ENCODE peak calls at places on chromosomes 2 and 18, in five cellular contexts. One of them, this sample, is unnamed.

GRCh38 chr2:119025013-119025412 is 83.0 kb downstream of the MARCO start:
- DNase-seq in NCI-H774: no peak
- DNase-seq in endothelial cell: no peak
- DNase-seq in NCI-H2081: no peak
- DNase-seq in NCI-H1092 treated with DMSO at 0.1 percent for 48 hours: no peak
- DNase-seq in this sample: no peak

GRCh38 chr18:78698914-78699313 is 280.7 kb upstream of the SALL3 start:
- DNase-seq in NCI-H1092 treated with DMSO at 0.1 percent for 48 hours: no peak
- DNase-seq in NCI-H774: no peak
- DNase-seq in endothelial cell: no peak
- DNase-seq in NCI-H2081: no peak
- DNase-seq in this sample: no peak

GRCh38 chr2:159855153-159856140 is 57.4 kb upstream of the CD302 start:
- DNase-seq in endothelial cell: no peak
- DNase-seq in NCI-H1092 treated with DMSO at 0.1 percent for 48 hours: no peak
- DNase-seq in NCI-H774: no peak
- DNase-seq in NCI-H2081: no peak
- DNase-seq in this sample: peak; percentile 43

GRCh38 chr2:105540642-105541041 is 141.8 kb upstream of the FHL2 start:
- DNase-seq in NCI-H774: no peak
- DNase-seq in endothelial cell: no peak
- DNase-seq in NCI-H1092 treated with DMSO at 0.1 percent for 48 hours: no peak
- DNase-seq in NCI-H2081: no peak
- DNase-seq in this sample: no peak

GRCh38 chr2:42101641-42102605 is 54.1 kb downstream of the PKDCC start:
- DNase-seq in NCI-H1092 treated with DMSO at 0.1 percent for 48 hours: no peak
- DNase-seq in NCI-H2081: no peak
- DNase-seq in NCI-H774: no peak
- DNase-seq in endothelial cell: peak; percentile 32
- DNase-seq in this sample: no peak

GRCh38 chr2:43737855-43738254 is 36.0 kb upstream of the DYNC2LI1 start:
- DNase-seq in NCI-H1092 treated with DMSO at 0.1 percent for 48 hours: no peak
- DNase-seq in NCI-H2081: no peak
- DNase-seq in NCI-H774: no peak
- DNase-seq in endothelial cell: no peak
- DNase-seq in this sample: no peak

GRCh38 chr2:150889141-150889540 is 372.5 kb downstream of the RBM43 start:
- DNase-seq in NCI-H774: no peak
- DNase-seq in endothelial cell: no peak
- DNase-seq in NCI-H2081: no peak
- DNase-seq in NCI-H1092 treated with DMSO at 0.1 percent for 48 hours: no peak
- DNase-seq in this sample: no peak

GRCh38 chr2:61249521-61250071 is 87.6 kb downstream of the C2orf74 start:
- DNase-seq in NCI-H2081: no peak
- DNase-seq in NCI-H774: no peak
- DNase-seq in NCI-H1092 treated with DMSO at 0.1 percent for 48 hours: no peak
- DNase-seq in endothelial cell: no peak
- DNase-seq in this sample: no peak

GRCh38 chr2:55733335-55733734 is 39.7 kb upstream of the PNPT1 start:
- DNase-seq in NCI-H1092 treated with DMSO at 0.1 percent for 48 hours: no peak
- DNase-seq in NCI-H774: no peak
- DNase-seq in endothelial cell: no peak
- DNase-seq in NCI-H2081: no peak
- DNase-seq in this sample: no peak

GRCh38 chr2:59888015-59888414 is 665.4 kb downstream of the BCL11A start:
- DNase-seq in NCI-H2081: peak; percentile 28
- DNase-seq in NCI-H1092 treated with DMSO at 0.1 percent for 48 hours: peak; percentile 43
- DNase-seq in endothelial cell: peak; percentile 8
- DNase-seq in NCI-H774: no peak
- DNase-seq in this sample: no peak

GRCh38 chr18:72161686-72162085 is 382.5 kb downstream of the CBLN2 start:
- DNase-seq in NCI-H1092 treated with DMSO at 0.1 percent for 48 hours: peak; percentile 24
- DNase-seq in NCI-H2081: no peak
- DNase-seq in NCI-H774: peak; percentile 15
- DNase-seq in endothelial cell: no peak
- DNase-seq in this sample: no peak

GRCh38 chr2:117126656-117127055 is 687.8 kb upstream of the DDX18 start:
- DNase-seq in NCI-H1092 treated with DMSO at 0.1 percent for 48 hours: no peak
- DNase-seq in endothelial cell: no peak
- DNase-seq in NCI-H2081: no peak
- DNase-seq in NCI-H774: no peak
- DNase-seq in this sample: no peak

GRCh38 chr2:18546586-18546985 is 13.9 kb downstream of the RDH14 start:
- DNase-seq in NCI-H1092 treated with DMSO at 0.1 percent for 48 hours: peak; percentile 29
- DNase-seq in NCI-H774: peak; percentile 78
- DNase-seq in endothelial cell: no peak
- DNase-seq in NCI-H2081: peak; percentile 66
- DNase-seq in this sample: no peak

GRCh38 chr2:205259131-205259530 is 423.2 kb upstream of the NRP2 start:
- DNase-seq in NCI-H774: no peak
- DNase-seq in NCI-H2081: no peak
- DNase-seq in endothelial cell: no peak
- DNase-seq in NCI-H1092 treated with DMSO at 0.1 percent for 48 hours: no peak
- DNase-seq in this sample: no peak

GRCh38 chr2:6877402-6878305 is at the start of gene RSAD2:
- DNase-seq in NCI-H2081: no peak
- DNase-seq in endothelial cell: no peak
- DNase-seq in NCI-H1092 treated with DMSO at 0.1 percent for 48 hours: peak; percentile 34
- DNase-seq in NCI-H774: peak; percentile 57
- DNase-seq in this sample: no peak

GRCh38 chr18:74375999-74376398 is 60.4 kb downstream of the C18orf63 start:
- DNase-seq in endothelial cell: no peak
- DNase-seq in NCI-H2081: no peak
- DNase-seq in NCI-H1092 treated with DMSO at 0.1 percent for 48 hours: no peak
- DNase-seq in NCI-H774: no peak
- DNase-seq in this sample: no peak

GRCh38 chr2:139374307-139374850 is 594.2 kb upstream of the NXPH2 start:
- DNase-seq in NCI-H1092 treated with DMSO at 0.1 percent for 48 hours: no peak
- DNase-seq in endothelial cell: no peak
- DNase-seq in NCI-H774: no peak
- DNase-seq in NCI-H2081: no peak
- DNase-seq in this sample: no peak

This sample was measured in foreskin melanocyte.